ENCODE peak calls at places on chromosomes 4 and X, in eight cellular contexts. R is endothelial cell of umbilical vein, Q is right lobe of liver, G is IMR-90, B is tibial nerve, O is sigmoid colon, K is A549, J is HepG2. E is an unnamed sample.

GRCh38 chr4:88794952-88795351 is 97.3 kb upstream of the NAP1L5 start:
- DNase-seq in K (no peak), B (no peak), G (no peak), R (no peak), J (no peak), Q (no peak), O (no peak), E (no peak)

GRCh38 chrX:53093177-53093655 is 726 bp upstream of the KANTR start:
- DNase-seq in Q (peak), G (peak), J (peak), K (peak), O (peak), R (peak), B (peak), E (peak)

GRCh38 chrX:31449975-31450374 is 378.1 kb upstream of the FTHL17 start:
- DNase-seq in K (no peak), G (peak), B (no peak), J (no peak), R (no peak), O (no peak), Q (no peak), E (no peak)

GRCh38 chrX:41666251-41666650 is 22.5 kb upstream of the GPR34 start:
- DNase-seq in B (no peak), K (no peak), Q (no peak), R (no peak), G (peak), J (no peak), O (no peak), E (peak)

GRCh38 chrX:39275500-39276068 is 474.3 kb downstream of the MID1IP1 start:
- DNase-seq in B (no peak), J (no peak), Q (no peak), R (no peak), K (no peak), O (no peak), G (no peak), E (no peak)

GRCh38 chr4:101115841-101116240 is 231.5 kb downstream of the PPP3CA start:
- DNase-seq in B (no peak), O (no peak), R (no peak), J (no peak), K (no peak), Q (no peak), G (no peak), E (no peak)

GRCh38 chr4:75848891-75849290 is 53.4 kb downstream of the PPEF2 start:
- DNase-seq in K (no peak), J (no peak), R (peak), G (peak), B (no peak), O (no peak), Q (no peak), E (no peak)

GRCh38 chr4:145557720-145558119 is 61.5 kb upstream of the MMAA start:
- DNase-seq in J (peak), Q (peak), O (peak), K (peak), G (peak), B (peak), R (peak), E (peak)

GRCh38 chr4:139015948-139016451 is 419 bp downstream of the NOCT start:
- DNase-seq in O (no peak), Q (peak), B (no peak), R (peak), J (peak), G (peak), K (peak), E (peak)

GRCh38 chr4:113327513-113327912 is 278.1 kb downstream of the ANK2 start:
- DNase-seq in B (peak), R (no peak), K (no peak), Q (no peak), G (peak), O (no peak), J (no peak), E (no peak)

GRCh38 chrX:108264376-108264775 is 172.8 kb downstream of the ATG4A start:
- DNase-seq in K (no peak), O (no peak), J (peak), G (no peak), R (no peak), Q (no peak), B (no peak), E (no peak)

GRCh38 chrX:103120748-103121147 is 27.8 kb upstream of the NXF3 start:
- DNase-seq in O (no peak), R (no peak), B (no peak), K (no peak), G (no peak), J (no peak), Q (no peak), E (no peak)

GRCh38 chr4:19982556-19982955 is 269.1 kb upstream of the SLIT2 start:
- DNase-seq in Q (no peak), K (no peak), O (no peak), J (no peak), R (peak), B (no peak), G (peak), E (no peak)

GRCh38 chrX:56228914-56229313 is 3.2 kb upstream of the KLF8 start:
- DNase-seq in B (peak), R (no peak), K (no peak), G (no peak), J (no peak), O (no peak), Q (no peak), E (no peak)

GRCh38 chr4:32249040-32249439 is 1528.9 kb downstream of the PCDH7 start:
- DNase-seq in Q (no peak), O (no peak), G (no peak), J (no peak), K (no peak), R (no peak), B (no peak), E (no peak)

GRCh38 chrX:119618439-119618838 is 12.2 kb upstream of the NKRF start:
- DNase-seq in O (no peak), G (no peak), B (no peak), R (no peak), Q (no peak), J (no peak), K (no peak), E (no peak)

GRCh38 chr4:78612398-78613005 is 60.9 kb downstream of the ANXA3 start:
- DNase-seq in K (peak), Q (no peak), B (peak), J (peak), G (peak), R (peak), O (no peak), E (peak)

GRCh38 chr4:2076908-2077534 is 17.9 kb downstream of the NAT8L start:
- DNase-seq in O (peak), K (no peak), Q (no peak), G (no peak), J (peak), B (no peak), R (no peak), E (no peak)

GRCh38 chr4:184805462-184806245 is 20.1 kb downstream of the ACSL1 start:
- DNase-seq in J (no peak), R (no peak), K (no peak), G (no peak), B (no peak), O (no peak), Q (peak), E (peak)
- TF ChIP-seq POLR2A in J (no peak), R (no peak), K (no peak), G (no peak), B (peak), O (no peak), Q (peak), E (peak)

GRCh38 chr4:56435001-56435747 is at the start of gene PPAT:
- DNase-seq in J (peak), K (peak), G (peak), B (peak), R (peak), O (peak), Q (peak), E (peak)
- TF ChIP-seq POLR2A in J (peak), K (peak), G (no peak), B (peak), R (peak), O (peak), Q (peak), E (peak)

GRCh38 chr4:3384771-3385701 is 56.7 kb upstream of the HGFAC start:
- DNase-seq in O (peak), G (no peak), J (peak), K (no peak), Q (peak), R (peak), B (peak), E (no peak)
- TF ChIP-seq POLR2A in O (no peak), G (no peak), J (no peak), K (no peak), Q (peak), R (peak), B (peak), E (no peak)

GRCh38 chrX:47650164-47651042 is at the start of gene ELK1:
- DNase-seq in J (peak), B (peak), G (peak), R (peak), K (peak), O (peak), Q (peak), E (peak)
- TF ChIP-seq POLR2A in J (no peak), B (peak), G (peak), R (no peak), K (peak), O (peak), Q (peak), E (peak)

GRCh38 chrX:136192135-136192534 is 44.8 kb downstream of the FHL1 start:
- DNase-seq in R (no peak), K (no peak), B (no peak), Q (no peak), J (no peak), G (no peak), O (no peak), E (no peak)
- TF ChIP-seq POLR2A in R (no peak), K (no peak), B (no peak), Q (no peak), J (no peak), G (no peak), O (no peak), E (no peak)

DNA sequence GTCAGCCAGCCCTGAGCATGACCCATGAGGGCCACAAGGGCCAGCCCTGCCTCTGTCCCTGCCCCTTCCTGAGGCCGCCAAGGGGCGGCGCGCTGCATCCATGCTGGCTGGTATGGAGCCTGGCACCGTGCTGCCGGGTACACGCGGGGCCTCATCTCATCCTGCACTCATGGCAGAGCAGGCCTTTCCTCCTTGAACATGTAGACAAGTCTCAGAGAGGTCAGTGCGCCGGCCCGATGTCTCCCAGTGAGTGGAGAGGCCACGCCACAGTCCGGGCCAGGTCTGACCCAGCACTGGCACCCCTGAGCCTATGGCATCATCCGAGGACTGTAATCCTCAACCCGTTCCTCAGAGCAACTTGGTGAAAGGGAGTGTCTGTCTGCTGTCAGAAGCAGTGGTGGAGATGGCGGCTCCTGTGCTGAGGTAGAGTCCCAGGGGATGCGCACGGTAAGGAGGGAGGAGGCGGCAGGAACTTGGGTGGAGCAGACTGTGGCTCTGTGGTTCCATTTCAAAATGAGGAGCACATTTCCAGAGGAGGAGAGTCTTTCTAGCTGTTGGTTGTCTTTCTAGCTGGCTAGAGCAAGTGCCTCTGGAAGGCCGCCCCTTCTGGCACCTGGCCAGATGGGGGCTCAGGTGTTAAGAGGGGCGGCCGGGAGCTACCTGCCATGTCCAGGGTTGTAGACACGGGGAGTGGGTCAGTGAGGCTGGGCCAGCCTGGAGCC is 32.8 kb downstream of the TRMT44 start:
- DNase-seq in O (no peak), J (no peak), B (peak), Q (no peak), R (no peak), K (no peak), G (no peak), E (no peak)
- TF ChIP-seq POLR2A in O (no peak), J (no peak), B (no peak), Q (no peak), R (no peak), K (no peak), G (no peak), E (no peak)

GRCh38 chr4:184313710-184314659 is 96.3 kb upstream of the ENPP6 start:
- DNase-seq in J (no peak), G (no peak), K (no peak), Q (no peak), O (no peak), B (peak), R (no peak), E (no peak)
- TF ChIP-seq POLR2A in J (no peak), G (no peak), K (no peak), Q (no peak), O (no peak), B (no peak), R (no peak), E (no peak)

E was measured in erythroblast.